ENCODE peak calls at places on chromosomes 13 and 19, in nine cellular contexts. P is dorsolateral prefrontal cortex; X is transverse colon; T is CD4-positive, CD25-positive, alpha-beta regulatory T cell; K is IMR-90; A is pancreas; Q is substantia nigra; O is SJCRH30; H is AG04450. D is an unnamed sample.

GRCh38 chr19:45117666-45118065 is 24.7 kb downstream of the PPP1R37 start:
- DNase-seq in P (no peak), X (no peak), T (no peak), K (no peak), A (no peak), Q (no peak), O (peak; percentile 20), H (no peak), D (no peak)

GRCh38 chr19:12841094-12841493 is 2.8 kb downstream of the MAST1 start:
- DNase-seq in P (peak; percentile 56), X (no peak), T (no peak), K (peak; percentile 20), A (peak; percentile 60), Q (no peak), O (peak; percentile 52), H (no peak), D (no peak)

GRCh38 chr13:49774376-49775005 is 18.0 kb downstream of the KPNA3 start:
- DNase-seq in P (no peak), X (no peak), T (no peak), K (no peak), A (no peak), Q (no peak), O (no peak), H (no peak), D (no peak)

GRCh38 chr19:19538077-19538764 is at the start of gene CILP2:
- DNase-seq in P (no peak), X (peak; percentile 41), T (no peak), K (no peak), A (peak; percentile 73), Q (no peak), O (peak; percentile 65), H (no peak), D (no peak)

GRCh38 chr13:44809152-44809551 is 180.1 kb downstream of the NUFIP1 start:
- DNase-seq in P (no peak), X (no peak), T (no peak), K (no peak), A (no peak), Q (no peak), O (no peak), H (no peak), D (no peak)

GRCh38 chr13:35769812-35770211 is 293.3 kb upstream of the MAB21L1 start:
- DNase-seq in P (no peak), X (no peak), T (no peak), K (no peak), A (no peak), Q (no peak), O (no peak), H (no peak), D (no peak)

GRCh38 chr19:50750010-50750409 is 20.3 kb upstream of the GPR32 start:
- DNase-seq in P (no peak), X (no peak), T (no peak), K (no peak), A (no peak), Q (no peak), O (no peak), H (no peak), D (no peak)

GRCh38 chr13:31775686-31776085 is 36.4 kb downstream of the RXFP2 start:
- DNase-seq in P (no peak), X (no peak), T (no peak), K (no peak), A (no peak), Q (peak; percentile 25), O (no peak), H (no peak), D (no peak)

GRCh38 chr13:97873398-97873797 is 80.1 kb upstream of the IPO5 start:
- DNase-seq in P (no peak), X (no peak), T (no peak), K (no peak), A (no peak), Q (no peak), O (no peak), H (no peak), D (no peak)

GRCh38 chr13:97875911-97876310 is 77.6 kb upstream of the IPO5 start:
- DNase-seq in P (no peak), X (no peak), T (no peak), K (no peak), A (no peak), Q (no peak), O (no peak), H (no peak), D (no peak)

GRCh38 chr13:97878421-97879375 is 74.8 kb upstream of the IPO5 start:
- DNase-seq in P (no peak), X (no peak), T (no peak), K (peak; percentile 34), A (no peak), Q (no peak), O (peak; percentile 13), H (no peak), D (no peak)

GRCh38 chr13:97879646-97880297 is 73.7 kb upstream of the IPO5 start:
- DNase-seq in P (no peak), X (no peak), T (no peak), K (peak; percentile 91), A (no peak), Q (no peak), O (peak; percentile 34), H (peak; percentile 78), D (no peak)

GRCh38 chr13:97875218-97875617 is 78.3 kb upstream of the IPO5 start:
- DNase-seq in P (no peak), X (no peak), T (no peak), K (no peak), A (no peak), Q (no peak), O (no peak), H (no peak), D (no peak)
- H3K27ac ChIP-seq in P (no peak overlapping the region), X (no peak overlapping the region), T (no peak overlapping the region), K (no peak overlapping the region), A (no peak overlapping the region), Q (no peak overlapping the region), O (no peak overlapping the region), H (no peak overlapping the region), D (no peak overlapping the region)

GRCh38 chr19:38669532-38669931 is 22.1 kb downstream of the ACTN4 start:
- DNase-seq in P (no peak), X (no peak), T (peak; percentile 69), K (no peak), A (no peak), Q (no peak), O (no peak), H (no peak), D (no peak)

GRCh38 chr19:38667552-38668205 is 20.2 kb downstream of the ACTN4 start:
- DNase-seq in P (no peak), X (no peak), T (no peak), K (peak; percentile 95), A (no peak), Q (no peak), O (no peak), H (no peak), D (no peak)

GRCh38 chr19:38673030-38673429 is 25.6 kb downstream of the ACTN4 start:
- DNase-seq in P (no peak), X (no peak), T (no peak), K (no peak), A (no peak), Q (no peak), O (no peak), H (no peak), D (no peak)

GRCh38 chr19:38671654-38672053 is 24.2 kb downstream of the ACTN4 start:
- DNase-seq in P (no peak), X (no peak), T (no peak), K (no peak), A (no peak), Q (no peak), O (no peak), H (no peak), D (no peak)

GRCh38 chr19:38670921-38671398 is 23.5 kb downstream of the ACTN4 start:
- DNase-seq in P (no peak), X (no peak), T (no peak), K (no peak), A (no peak), Q (no peak), O (no peak), H (no peak), D (no peak)
- H3K27ac ChIP-seq in P (peak overlapping the region; percentile 94), X (peak overlapping the region; percentile 99), T (no peak overlapping the region), K (no peak overlapping the region), A (peak overlapping the region; percentile 49), Q (peak overlapping the region; percentile 27), O (no peak overlapping the region), H (no peak overlapping the region), D (peak overlapping the region; percentile 59)

DNA sequence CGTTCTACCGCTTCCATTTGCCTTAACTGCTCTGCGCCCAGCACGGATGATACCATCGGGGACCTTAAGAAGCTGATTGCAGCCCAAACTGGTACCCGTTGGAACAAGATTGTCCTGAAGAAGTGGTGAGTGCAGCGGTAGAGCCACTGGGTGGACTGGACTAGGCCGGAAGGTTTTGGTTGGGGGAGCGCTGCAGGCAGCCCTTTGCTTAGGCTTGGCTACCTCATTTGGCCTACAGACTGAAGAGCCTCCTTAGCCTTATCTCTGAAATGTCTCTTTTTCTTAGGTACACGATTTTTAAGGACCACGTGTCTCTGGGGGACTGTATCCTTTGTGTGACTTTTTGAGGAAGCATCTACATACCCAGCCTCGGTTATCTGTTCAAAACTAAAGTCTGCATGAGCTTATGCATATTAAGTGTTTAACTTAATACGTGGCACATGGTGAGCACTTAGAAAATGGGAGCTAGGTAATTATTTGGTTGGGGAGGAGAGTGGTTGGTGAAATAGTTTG is 889 bp downstream of the UBL5 start:
- DNase-seq in P (no peak), X (no peak), T (no peak), K (no peak), A (no peak), Q (no peak), O (no peak), H (no peak), D (no peak)
- H3K27ac ChIP-seq in P (no peak overlapping the region), X (no peak overlapping the region), T (no peak overlapping the region), K (peak overlapping the region; percentile 88), A (no peak overlapping the region), Q (peak overlapping the region; percentile 80), O (no peak overlapping the region), H (peak overlapping the region; percentile 11), D (no peak overlapping the region)

GRCh38 chr13:33448889-33449288 is 163.3 kb upstream of the STARD13 start:
- DNase-seq in P (no peak), X (no peak), T (no peak), K (no peak), A (no peak), Q (no peak), O (no peak), H (no peak), D (no peak)

GRCh38 chr13:33452873-33453558 is 167.5 kb upstream of the STARD13 start:
- DNase-seq in P (no peak), X (no peak), T (no peak), K (no peak), A (no peak), Q (peak; percentile 32), O (no peak), H (no peak), D (no peak)

GRCh38 chr13:33454844-33455256 is 169.3 kb upstream of the STARD13 start:
- DNase-seq in P (no peak), X (no peak), T (no peak), K (peak; percentile 36), A (no peak), Q (no peak), O (no peak), H (no peak), D (no peak)

GRCh38 chr13:33453911-33454310 is 168.4 kb upstream of the STARD13 start:
- DNase-seq in P (no peak), X (no peak), T (no peak), K (peak; percentile 34), A (no peak), Q (no peak), O (no peak), H (no peak), D (no peak)

DNA sequence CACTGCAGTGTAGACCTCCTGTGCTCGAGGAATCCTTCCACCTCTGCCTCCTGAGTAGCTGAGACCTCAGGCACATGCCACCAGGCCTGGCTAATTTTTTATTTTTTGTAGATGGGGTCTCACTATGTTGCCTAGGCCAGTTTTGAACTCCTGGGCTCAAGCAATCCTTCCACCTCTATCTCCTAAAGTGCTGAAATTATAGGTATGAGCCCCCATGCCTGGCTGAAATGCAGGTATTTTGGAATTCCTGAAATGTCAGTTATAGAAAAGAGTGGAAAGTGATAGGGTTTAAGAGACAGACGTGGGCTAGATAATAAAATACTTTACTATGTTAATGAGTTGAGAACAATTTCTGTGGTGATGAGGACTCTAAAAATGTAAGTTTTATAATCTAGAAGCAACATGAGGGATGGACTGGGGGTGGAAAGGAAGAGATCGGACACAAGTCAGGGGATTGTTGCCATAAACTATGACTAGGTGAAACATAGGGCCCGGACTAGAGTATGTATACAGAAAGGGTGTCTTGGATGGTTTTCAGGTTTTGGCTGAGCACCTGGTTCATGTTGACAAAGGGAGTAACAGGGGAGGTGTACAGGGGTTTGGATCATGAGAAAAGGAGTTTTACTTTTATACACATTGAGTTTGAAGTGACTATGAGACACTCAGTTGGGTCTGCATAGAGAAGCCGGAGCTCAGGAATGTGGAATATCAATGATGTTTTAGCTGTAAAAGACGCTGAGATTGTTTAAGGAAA is 165.6 kb upstream of the STARD13 start:
- DNase-seq in P (no peak), X (no peak), T (no peak), K (no peak), A (no peak), Q (no peak), O (no peak), H (no peak), D (no peak)
- H3K27ac ChIP-seq in P (no peak overlapping the region), X (no peak overlapping the region), T (no peak overlapping the region), K (no peak overlapping the region), A (no peak overlapping the region), Q (no peak overlapping the region), O (no peak overlapping the region), H (no peak overlapping the region), D (no peak overlapping the region)